ENCODE peak calls at places on chromosomes 4 and X, in four cellular contexts. C is anterior cingulate cortex; F is mucosa of descending colon; Z is stimulated activated CD8-positive, alpha-beta memory T cell treated with anti-CD3 and anti-CD28 coated beads, Interleukin-7, amount 100 ng/mL, for 48 hours. K is an unnamed sample.

GRCh38 chrX:53272808-53273337 is 8.5 kb downstream of the IQSEC2 start:
- DNase-seq in C (no peak), F (no peak), Z (no peak), K (no peak)

GRCh38 chr4:55359397-55359916 is 13.4 kb downstream of the SRD5A3 start:
- DNase-seq in C (no peak), F (no peak), Z (no peak), K (no peak)

GRCh38 chrX:43644124-43644701 is 11.9 kb upstream of the MAOA start:
- DNase-seq in C (no peak), F (no peak), Z (no peak), K (no peak)

GRCh38 chr4:83232087-83232486 is 52.5 kb downstream of the COQ2 start:
- DNase-seq in C (no peak), F (no peak), Z (no peak), K (no peak)

GRCh38 chrX:109704563-109704962 is 28.5 kb downstream of the ACSL4 start:
- DNase-seq in C (no peak), F (no peak), Z (no peak), K (no peak)

GRCh38 chrX:27998666-27999065 is 17.4 kb upstream of the DCAF8L1 start:
- DNase-seq in C (no peak), F (no peak), Z (no peak), K (no peak)

GRCh38 chr4:142345909-142346308 is 500.2 kb downstream of the INPP4B start:
- DNase-seq in C (no peak), F (no peak), Z (no peak), K (no peak)

GRCh38 chrX:13110427-13111324 is 66.3 kb upstream of the FAM9C start:
- DNase-seq in C (no peak), F (no peak), Z (no peak), K (no peak)

GRCh38 chr4:26201119-26201518 is 119.7 kb upstream of the RBPJ start:
- DNase-seq in C (no peak), F (no peak), Z (no peak), K (no peak)

GRCh38 chr4:128707864-128708263 is 101.6 kb upstream of the JADE1 start:
- DNase-seq in C (no peak), F (no peak), Z (no peak), K (no peak)

GRCh38 chr4:8283161-8283560 is 13.6 kb downstream of the HTRA3 start:
- DNase-seq in C (no peak), F (peak), Z (no peak), K (no peak)